ENCODE peak calls at places on chromosomes 16 and 17, in five cellular contexts. One of them, this sample, is unnamed.

GRCh38 chr17:12982224-12982623 is 35.6 kb downstream of the ELAC2 start:
- DNase-seq in NCI-H146: no peak
- DNase-seq in left colon: no peak
- DNase-seq in activated naive CD4-positive, alpha-beta T cell: no peak
- DNase-seq in stimulated activated CD8-positive, alpha-beta memory T cell treated with anti-CD3 and anti-CD28 coated beads, Interleukin-2, amount 100 ng/mL, for 48 hours: no peak
- DNase-seq in this sample: no peak

GRCh38 chr16:52203096-52203495 is 343.8 kb downstream of the TOX3 start:
- DNase-seq in NCI-H146: no peak
- DNase-seq in left colon: no peak
- DNase-seq in activated naive CD4-positive, alpha-beta T cell: no peak
- DNase-seq in stimulated activated CD8-positive, alpha-beta memory T cell treated with anti-CD3 and anti-CD28 coated beads, Interleukin-2, amount 100 ng/mL, for 48 hours: no peak
- DNase-seq in this sample: peak

GRCh38 chr17:48500435-48501426 is 30.1 kb downstream of the HOXB1 start:
- DNase-seq in NCI-H146: peak
- DNase-seq in left colon: peak
- DNase-seq in activated naive CD4-positive, alpha-beta T cell: no peak
- DNase-seq in stimulated activated CD8-positive, alpha-beta memory T cell treated with anti-CD3 and anti-CD28 coated beads, Interleukin-2, amount 100 ng/mL, for 48 hours: no peak
- DNase-seq in this sample: no peak

GRCh38 chr17:64115871-64116534 is 13.9 kb downstream of the ERN1 start:
- DNase-seq in NCI-H146: no peak
- DNase-seq in left colon: no peak
- DNase-seq in activated naive CD4-positive, alpha-beta T cell: no peak
- DNase-seq in stimulated activated CD8-positive, alpha-beta memory T cell treated with anti-CD3 and anti-CD28 coated beads, Interleukin-2, amount 100 ng/mL, for 48 hours: no peak
- DNase-seq in this sample: no peak

GRCh38 chr17:45700171-45701090 is 83.7 kb upstream of the CRHR1 start:
- DNase-seq in NCI-H146: peak
- DNase-seq in left colon: no peak
- DNase-seq in activated naive CD4-positive, alpha-beta T cell: no peak
- DNase-seq in stimulated activated CD8-positive, alpha-beta memory T cell treated with anti-CD3 and anti-CD28 coated beads, Interleukin-2, amount 100 ng/mL, for 48 hours: no peak
- DNase-seq in this sample: no peak

GRCh38 chr17:76772842-76773521 is 35.1 kb downstream of the MFSD11 start:
- DNase-seq in NCI-H146: no peak
- DNase-seq in left colon: no peak
- DNase-seq in activated naive CD4-positive, alpha-beta T cell: no peak
- DNase-seq in stimulated activated CD8-positive, alpha-beta memory T cell treated with anti-CD3 and anti-CD28 coated beads, Interleukin-2, amount 100 ng/mL, for 48 hours: peak
- DNase-seq in this sample: peak

GRCh38 chr17:19312406-19312805 is 50.1 kb downstream of the B9D1 start:
- DNase-seq in NCI-H146: no peak
- DNase-seq in left colon: no peak
- DNase-seq in activated naive CD4-positive, alpha-beta T cell: no peak
- DNase-seq in stimulated activated CD8-positive, alpha-beta memory T cell treated with anti-CD3 and anti-CD28 coated beads, Interleukin-2, amount 100 ng/mL, for 48 hours: no peak
- DNase-seq in this sample: no peak

GRCh38 chr17:67980456-67980855 is 15.8 kb downstream of the C17orf58 start:
- DNase-seq in NCI-H146: no peak
- DNase-seq in left colon: no peak
- DNase-seq in activated naive CD4-positive, alpha-beta T cell: no peak
- DNase-seq in stimulated activated CD8-positive, alpha-beta memory T cell treated with anti-CD3 and anti-CD28 coated beads, Interleukin-2, amount 100 ng/mL, for 48 hours: no peak
- DNase-seq in this sample: peak

GRCh38 chr17:51860934-51861561 is 297.5 kb downstream of the CA10 start:
- DNase-seq in NCI-H146: peak
- DNase-seq in left colon: no peak
- DNase-seq in activated naive CD4-positive, alpha-beta T cell: no peak
- DNase-seq in stimulated activated CD8-positive, alpha-beta memory T cell treated with anti-CD3 and anti-CD28 coated beads, Interleukin-2, amount 100 ng/mL, for 48 hours: no peak
- DNase-seq in this sample: peak

GRCh38 chr17:81967533-81968395 is 6.8 kb upstream of the NOTUM start:
- DNase-seq in NCI-H146: peak
- DNase-seq in left colon: peak
- DNase-seq in activated naive CD4-positive, alpha-beta T cell: peak
- DNase-seq in stimulated activated CD8-positive, alpha-beta memory T cell treated with anti-CD3 and anti-CD28 coated beads, Interleukin-2, amount 100 ng/mL, for 48 hours: peak
- DNase-seq in this sample: peak

GRCh38 chr17:32157225-32157624 is 14.9 kb downstream of the RHOT1 start:
- DNase-seq in NCI-H146: no peak
- DNase-seq in left colon: no peak
- DNase-seq in activated naive CD4-positive, alpha-beta T cell: no peak
- DNase-seq in stimulated activated CD8-positive, alpha-beta memory T cell treated with anti-CD3 and anti-CD28 coated beads, Interleukin-2, amount 100 ng/mL, for 48 hours: no peak
- DNase-seq in this sample: no peak

GRCh38 chr17:81285179-81285878 is 9.8 kb downstream of the SLC38A10 start:
- DNase-seq in NCI-H146: no peak
- DNase-seq in left colon: peak
- DNase-seq in activated naive CD4-positive, alpha-beta T cell: no peak
- DNase-seq in stimulated activated CD8-positive, alpha-beta memory T cell treated with anti-CD3 and anti-CD28 coated beads, Interleukin-2, amount 100 ng/mL, for 48 hours: peak
- DNase-seq in this sample: no peak

GRCh38 chr16:66977341-66978113 is 10.9 kb upstream of the CES4A start:
- DNase-seq in NCI-H146: peak
- DNase-seq in left colon: peak
- DNase-seq in activated naive CD4-positive, alpha-beta T cell: peak
- DNase-seq in stimulated activated CD8-positive, alpha-beta memory T cell treated with anti-CD3 and anti-CD28 coated beads, Interleukin-2, amount 100 ng/mL, for 48 hours: peak
- DNase-seq in this sample: peak

GRCh38 chr16:81431554-81432353 is 12.9 kb upstream of the CMIP start:
- DNase-seq in NCI-H146: peak
- DNase-seq in left colon: no peak
- DNase-seq in activated naive CD4-positive, alpha-beta T cell: no peak
- DNase-seq in stimulated activated CD8-positive, alpha-beta memory T cell treated with anti-CD3 and anti-CD28 coated beads, Interleukin-2, amount 100 ng/mL, for 48 hours: no peak
- DNase-seq in this sample: no peak

GRCh38 chr16:47142469-47143328 is 1.0 kb downstream of the NETO2 start:
- DNase-seq in NCI-H146: peak
- DNase-seq in left colon: no peak
- DNase-seq in activated naive CD4-positive, alpha-beta T cell: no peak
- DNase-seq in stimulated activated CD8-positive, alpha-beta memory T cell treated with anti-CD3 and anti-CD28 coated beads, Interleukin-2, amount 100 ng/mL, for 48 hours: peak
- DNase-seq in this sample: peak

This sample was measured in DMS53.